ENCODE peak calls at places on chromosomes 5 and 9, in seven cellular contexts. One of them, this sample, is unnamed. For H3K36me3, the result is how much of the 10 kb centered on the place peaks cover.

GRCh38 chr9:114155263-114155966 is at the start of gene COL27A1:
- DNase-seq in neuronal stem cell: peak
- DNase-seq in fibroblast of lung: peak
- DNase-seq in DND-41: peak
- DNase-seq in IMR-90: peak
- DNase-seq in iPS DF 6.9: peak
- DNase-seq in ovary: peak
- DNase-seq in this sample: no peak

GRCh38 chr5:1814183-1815020 is 13.2 kb downstream of the NDUFS6 start:
- DNase-seq in ovary: no peak
- DNase-seq in IMR-90: no peak
- DNase-seq in fibroblast of lung: no peak
- DNase-seq in DND-41: no peak
- DNase-seq in neuronal stem cell: no peak
- DNase-seq in iPS DF 6.9: no peak
- DNase-seq in this sample: no peak

GRCh38 chr5:96537386-96537785 is 104.3 kb upstream of the PCSK1 start:
- DNase-seq in ovary: no peak
- DNase-seq in DND-41: peak
- DNase-seq in neuronal stem cell: no peak
- DNase-seq in IMR-90: peak
- DNase-seq in fibroblast of lung: peak
- DNase-seq in iPS DF 6.9: no peak
- DNase-seq in this sample: no peak

GRCh38 chr9:106829666-106830408 is 33.1 kb upstream of the ZNF462 start:
- DNase-seq in ovary: no peak
- DNase-seq in neuronal stem cell: no peak
- DNase-seq in fibroblast of lung: no peak
- DNase-seq in IMR-90: no peak
- DNase-seq in DND-41: no peak
- DNase-seq in iPS DF 6.9: no peak
- DNase-seq in this sample: no peak

GRCh38 chr9:31471041-31471440 is 913.4 kb upstream of the ACO1 start:
- DNase-seq in DND-41: no peak
- DNase-seq in IMR-90: no peak
- DNase-seq in neuronal stem cell: no peak
- DNase-seq in iPS DF 6.9: no peak
- DNase-seq in fibroblast of lung: no peak
- DNase-seq in ovary: no peak
- DNase-seq in this sample: no peak

GRCh38 chr5:145293716-145294115 is 541.4 kb downstream of the PRELID2 start:
- DNase-seq in IMR-90: no peak
- DNase-seq in neuronal stem cell: no peak
- DNase-seq in iPS DF 6.9: no peak
- DNase-seq in fibroblast of lung: no peak
- DNase-seq in ovary: no peak
- DNase-seq in DND-41: no peak
- DNase-seq in this sample: no peak

GRCh38 chr5:116514521-116514920 is 60.1 kb downstream of the SEMA6A start:
- DNase-seq in DND-41: no peak
- DNase-seq in ovary: no peak
- DNase-seq in iPS DF 6.9: no peak
- DNase-seq in IMR-90: no peak
- DNase-seq in fibroblast of lung: no peak
- DNase-seq in neuronal stem cell: no peak
- DNase-seq in this sample: no peak

GRCh38 chr5:3226171-3226570 is 369.5 kb upstream of the IRX1 start:
- DNase-seq in iPS DF 6.9: no peak
- DNase-seq in IMR-90: no peak
- DNase-seq in neuronal stem cell: no peak
- DNase-seq in fibroblast of lung: no peak
- DNase-seq in DND-41: no peak
- DNase-seq in ovary: no peak
- DNase-seq in this sample: no peak

GRCh38 chr9:135326141-135326540 is 153.4 kb upstream of the PPP1R26 start:
- DNase-seq in IMR-90: no peak
- DNase-seq in neuronal stem cell: no peak
- DNase-seq in ovary: no peak
- DNase-seq in iPS DF 6.9: no peak
- DNase-seq in DND-41: no peak
- DNase-seq in fibroblast of lung: no peak
- DNase-seq in this sample: no peak

GRCh38 chr9:111870774-111871542 is 25.7 kb upstream of the UGCG start:
- DNase-seq in neuronal stem cell: no peak
- DNase-seq in iPS DF 6.9: no peak
- DNase-seq in ovary: no peak
- DNase-seq in IMR-90: no peak
- DNase-seq in DND-41: no peak
- DNase-seq in fibroblast of lung: peak
- DNase-seq in this sample: no peak

GRCh38 chr9:128428644-128429504 is 8.2 kb downstream of the CERCAM start:
- DNase-seq in neuronal stem cell: no peak
- DNase-seq in ovary: no peak
- DNase-seq in IMR-90: no peak
- DNase-seq in DND-41: no peak
- DNase-seq in iPS DF 6.9: no peak
- DNase-seq in fibroblast of lung: peak
- DNase-seq in this sample: no peak

GRCh38 chr9:125889122-125889523 is 141.9 kb downstream of the PBX3 start:
- DNase-seq in DND-41: no peak
- DNase-seq in iPS DF 6.9: no peak
- DNase-seq in neuronal stem cell: no peak
- DNase-seq in IMR-90: peak
- DNase-seq in ovary: peak
- DNase-seq in fibroblast of lung: peak
- DNase-seq in this sample: no peak

GRCh38 chr5:83471405-83472212 is at the start of gene VCAN:
- DNase-seq in IMR-90: peak
- DNase-seq in iPS DF 6.9: no peak
- DNase-seq in ovary: no peak
- DNase-seq in DND-41: no peak
- DNase-seq in neuronal stem cell: peak
- DNase-seq in fibroblast of lung: peak
- DNase-seq in this sample: no peak

GRCh38 chr5:149145138-149145537 is 3.8 kb downstream of the ABLIM3 start:
- DNase-seq in iPS DF 6.9: no peak
- DNase-seq in IMR-90: no peak
- DNase-seq in DND-41: no peak
- DNase-seq in neuronal stem cell: no peak
- DNase-seq in fibroblast of lung: no peak
- DNase-seq in ovary: no peak
- DNase-seq in this sample: no peak

GRCh38 chr5:149024978-149025377 is 37.9 kb downstream of the SH3TC2 start:
- DNase-seq in neuronal stem cell: no peak
- DNase-seq in iPS DF 6.9: no peak
- DNase-seq in DND-41: no peak
- DNase-seq in fibroblast of lung: no peak
- DNase-seq in ovary: no peak
- DNase-seq in IMR-90: no peak
- DNase-seq in this sample: no peak

GRCh38 chr5:157511656-157512644 is 51.9 kb downstream of the NIPAL4 start:
- DNase-seq in DND-41: no peak
- DNase-seq in neuronal stem cell: no peak
- DNase-seq in ovary: peak
- DNase-seq in fibroblast of lung: peak
- DNase-seq in iPS DF 6.9: no peak
- DNase-seq in IMR-90: peak
- DNase-seq in this sample: peak

GRCh38 chr5:172200476-172200875 is 6.5 kb downstream of the EFCAB9 start:
- DNase-seq in neuronal stem cell: no peak
- DNase-seq in ovary: no peak
- DNase-seq in DND-41: no peak
- DNase-seq in iPS DF 6.9: no peak
- DNase-seq in fibroblast of lung: no peak
- DNase-seq in IMR-90: no peak
- DNase-seq in this sample: no peak

GRCh38 chr5:137743031-137743640 is 7.2 kb upstream of the KLHL3 start:
- DNase-seq in neuronal stem cell: peak
- DNase-seq in ovary: peak
- DNase-seq in iPS DF 6.9: no peak
- DNase-seq in DND-41: peak
- DNase-seq in fibroblast of lung: peak
- DNase-seq in IMR-90: peak
- DNase-seq in this sample: peak

GRCh38 chr9:89879711-89880110 is 274.9 kb downstream of the GADD45G start:
- DNase-seq in DND-41: no peak
- DNase-seq in ovary: no peak
- DNase-seq in neuronal stem cell: no peak
- DNase-seq in fibroblast of lung: no peak
- DNase-seq in iPS DF 6.9: no peak
- DNase-seq in IMR-90: no peak
- DNase-seq in this sample: no peak

GRCh38 chr9:132250324-132251262 is 88.7 kb downstream of the NTNG2 start:
- DNase-seq in DND-41: no peak
- DNase-seq in fibroblast of lung: no peak
- DNase-seq in iPS DF 6.9: no peak
- DNase-seq in ovary: no peak
- DNase-seq in neuronal stem cell: no peak
- DNase-seq in IMR-90: no peak
- DNase-seq in this sample: no peak

GRCh38 chr9:136728080-136728547 is 14.6 kb downstream of the LCN10 start:
- DNase-seq in IMR-90: peak
- DNase-seq in iPS DF 6.9: no peak
- DNase-seq in fibroblast of lung: peak
- DNase-seq in neuronal stem cell: peak
- DNase-seq in ovary: peak
- DNase-seq in DND-41: peak
- DNase-seq in this sample: peak

GRCh38 chr5:139100825-139101224 is 97.3 kb downstream of the SIL1 start:
- DNase-seq in DND-41: no peak
- DNase-seq in neuronal stem cell: no peak
- DNase-seq in iPS DF 6.9: no peak
- DNase-seq in fibroblast of lung: peak
- DNase-seq in IMR-90: peak
- DNase-seq in ovary: no peak
- DNase-seq in this sample: peak

GRCh38 chr9:102206432-102206831 is 468.0 kb upstream of the GRIN3A start:
- DNase-seq in fibroblast of lung: no peak
- DNase-seq in neuronal stem cell: no peak
- DNase-seq in ovary: no peak
- DNase-seq in DND-41: no peak
- DNase-seq in IMR-90: no peak
- DNase-seq in iPS DF 6.9: no peak
- DNase-seq in this sample: no peak

GRCh38 chr9:102205251-102205650 is 466.8 kb upstream of the GRIN3A start:
- DNase-seq in neuronal stem cell: no peak
- DNase-seq in iPS DF 6.9: no peak
- DNase-seq in fibroblast of lung: no peak
- DNase-seq in ovary: no peak
- DNase-seq in DND-41: no peak
- DNase-seq in IMR-90: no peak
- DNase-seq in this sample: no peak
- H3K36me3 ChIP-seq in neuronal stem cell: under half
- H3K36me3 ChIP-seq in iPS DF 6.9: under half
- H3K36me3 ChIP-seq in fibroblast of lung: under half
- H3K36me3 ChIP-seq in ovary: under half
- H3K36me3 ChIP-seq in DND-41: under half
- H3K36me3 ChIP-seq in IMR-90: under half
- H3K36me3 ChIP-seq in this sample: under half

GRCh38 chr5:141359790-141360426 is at the start of gene PCDHGB2:
- DNase-seq in fibroblast of lung: peak
- DNase-seq in DND-41: peak
- DNase-seq in neuronal stem cell: no peak
- DNase-seq in IMR-90: peak
- DNase-seq in iPS DF 6.9: no peak
- DNase-seq in ovary: no peak
- DNase-seq in this sample: no peak

GRCh38 chr5:141354900-141355469 is at the start of gene PCDHGA4:
- DNase-seq in fibroblast of lung: no peak
- DNase-seq in neuronal stem cell: no peak
- DNase-seq in IMR-90: peak
- DNase-seq in ovary: no peak
- DNase-seq in DND-41: no peak
- DNase-seq in iPS DF 6.9: no peak
- DNase-seq in this sample: no peak

GRCh38 chr5:141355641-141356040 is 820 bp downstream of the PCDHGA4 start:
- DNase-seq in neuronal stem cell: no peak
- DNase-seq in iPS DF 6.9: no peak
- DNase-seq in ovary: no peak
- DNase-seq in fibroblast of lung: no peak
- DNase-seq in DND-41: no peak
- DNase-seq in IMR-90: no peak
- DNase-seq in this sample: no peak

GRCh38 chr5:141356133-141356532 is 1.3 kb downstream of the PCDHGA4 start:
- DNase-seq in fibroblast of lung: no peak
- DNase-seq in iPS DF 6.9: no peak
- DNase-seq in ovary: no peak
- DNase-seq in neuronal stem cell: no peak
- DNase-seq in IMR-90: no peak
- DNase-seq in DND-41: no peak
- DNase-seq in this sample: no peak

GRCh38 chr5:141356950-141357349 is 2.1 kb downstream of the PCDHGA4 start:
- DNase-seq in neuronal stem cell: no peak
- DNase-seq in iPS DF 6.9: no peak
- DNase-seq in DND-41: no peak
- DNase-seq in IMR-90: no peak
- DNase-seq in fibroblast of lung: no peak
- DNase-seq in ovary: no peak
- DNase-seq in this sample: no peak
- H3K36me3 ChIP-seq in neuronal stem cell: under half
- H3K36me3 ChIP-seq in iPS DF 6.9: under half
- H3K36me3 ChIP-seq in DND-41: under half
- H3K36me3 ChIP-seq in IMR-90: under half
- H3K36me3 ChIP-seq in fibroblast of lung: under half
- H3K36me3 ChIP-seq in ovary: under half
- H3K36me3 ChIP-seq in this sample: under half

DNA sequence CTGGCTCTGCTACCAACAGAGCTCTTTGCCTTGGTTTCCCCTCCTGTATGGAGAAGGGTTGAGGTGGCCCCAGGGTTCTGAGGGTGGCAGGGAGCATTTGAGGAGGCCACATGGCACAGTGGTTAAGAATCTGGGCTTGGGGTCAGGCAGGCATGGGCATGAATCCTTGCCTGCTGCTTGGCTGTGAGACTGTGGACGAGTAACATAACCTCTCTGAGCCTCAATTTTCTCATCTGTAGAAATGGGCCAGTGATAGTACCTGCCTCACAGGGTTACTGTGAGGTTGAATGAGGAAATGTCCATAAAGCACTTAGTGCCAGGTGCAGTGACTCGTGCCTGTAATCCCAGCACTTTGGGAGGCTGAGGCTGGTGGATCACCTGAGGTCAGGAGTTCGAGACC is 5.1 kb upstream of the NDST1 start:
- DNase-seq in iPS DF 6.9: no peak
- DNase-seq in neuronal stem cell: no peak
- DNase-seq in ovary: no peak
- DNase-seq in DND-41: no peak
- DNase-seq in fibroblast of lung: no peak
- DNase-seq in IMR-90: no peak
- DNase-seq in this sample: no peak
- H3K36me3 ChIP-seq in iPS DF 6.9: under half
- H3K36me3 ChIP-seq in neuronal stem cell: under half
- H3K36me3 ChIP-seq in ovary: under half
- H3K36me3 ChIP-seq in DND-41: under half
- H3K36me3 ChIP-seq in fibroblast of lung: under half
- H3K36me3 ChIP-seq in IMR-90: under half
- H3K36me3 ChIP-seq in this sample: under half

DNA sequence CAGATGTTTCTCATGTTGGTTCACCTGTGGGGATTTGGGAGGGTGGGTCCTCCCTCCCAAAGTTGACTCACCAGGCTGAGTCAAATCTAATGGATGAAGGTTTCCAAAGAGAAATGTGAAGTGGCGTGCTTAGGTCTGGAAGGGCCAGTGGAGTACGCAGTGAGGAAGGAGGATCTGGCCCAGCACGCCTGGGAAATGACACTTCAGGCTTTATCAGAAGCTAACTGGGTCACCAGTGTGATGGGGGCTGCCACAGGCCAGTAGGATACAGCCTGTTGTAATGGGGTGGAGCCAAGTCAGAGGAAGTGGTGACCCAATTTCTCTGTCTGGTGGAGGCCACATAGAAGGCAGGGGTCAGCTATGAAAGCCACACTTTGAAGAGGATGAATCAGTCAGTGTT is 18.0 kb downstream of the POLR1E start:
- DNase-seq in DND-41: no peak
- DNase-seq in iPS DF 6.9: no peak
- DNase-seq in ovary: no peak
- DNase-seq in neuronal stem cell: no peak
- DNase-seq in IMR-90: peak
- DNase-seq in fibroblast of lung: peak
- DNase-seq in this sample: no peak
- H3K36me3 ChIP-seq in DND-41: half or more
- H3K36me3 ChIP-seq in iPS DF 6.9: under half
- H3K36me3 ChIP-seq in ovary: under half
- H3K36me3 ChIP-seq in neuronal stem cell: half or more
- H3K36me3 ChIP-seq in IMR-90: half or more
- H3K36me3 ChIP-seq in fibroblast of lung: under half
- H3K36me3 ChIP-seq in this sample: under half

This sample was measured in PC-9.